ENCODE peak calls at places on chromosomes 1 and 21, in six cellular contexts. One of them, this sample, is unnamed. For H3K36me3, the result is how much of the 10 kb centered on the place peaks cover.

GRCh38 chr1:161324020-161324419 is 9.8 kb downstream of the SDHC start:
- DNase-seq in sigmoid colon: no peak
- DNase-seq in ovary: no peak
- DNase-seq in tibial nerve: no peak
- DNase-seq in K562: no peak
- DNase-seq in esophagus muscularis mucosa: no peak
- DNase-seq in this sample: no peak

GRCh38 chr1:183783342-183783741 is 21.6 kb upstream of the RGL1 start:
- DNase-seq in tibial nerve: no peak
- DNase-seq in esophagus muscularis mucosa: no peak
- DNase-seq in K562: no peak
- DNase-seq in ovary: no peak
- DNase-seq in sigmoid colon: no peak
- DNase-seq in this sample: no peak

GRCh38 chr1:37392051-37392450 is 82.3 kb upstream of the ZC3H12A start:
- DNase-seq in K562: no peak
- DNase-seq in sigmoid colon: no peak
- DNase-seq in ovary: no peak
- DNase-seq in esophagus muscularis mucosa: no peak
- DNase-seq in tibial nerve: no peak
- DNase-seq in this sample: no peak

GRCh38 chr21:27590271-27590670 is 623.4 kb upstream of the ADAMTS5 start:
- DNase-seq in tibial nerve: no peak
- DNase-seq in sigmoid colon: no peak
- DNase-seq in esophagus muscularis mucosa: no peak
- DNase-seq in ovary: no peak
- DNase-seq in K562: no peak
- DNase-seq in this sample: no peak

GRCh38 chr1:8283058-8283884 is 34.6 kb upstream of the SLC45A1 start:
- DNase-seq in tibial nerve: no peak
- DNase-seq in sigmoid colon: peak
- DNase-seq in K562: no peak
- DNase-seq in esophagus muscularis mucosa: no peak
- DNase-seq in ovary: no peak
- DNase-seq in this sample: no peak

GRCh38 chr1:52413410-52414104 is 9.2 kb downstream of the PRPF38A start:
- DNase-seq in tibial nerve: no peak
- DNase-seq in sigmoid colon: no peak
- DNase-seq in esophagus muscularis mucosa: no peak
- DNase-seq in K562: no peak
- DNase-seq in ovary: no peak
- DNase-seq in this sample: no peak

GRCh38 chr21:18987515-18988026 is 584.0 kb upstream of the TMPRSS15 start:
- DNase-seq in sigmoid colon: no peak
- DNase-seq in K562: no peak
- DNase-seq in tibial nerve: no peak
- DNase-seq in ovary: no peak
- DNase-seq in esophagus muscularis mucosa: no peak
- DNase-seq in this sample: no peak

GRCh38 chr1:2046225-2046917 is 3.8 kb upstream of the PRKCZ start:
- DNase-seq in K562: peak
- DNase-seq in tibial nerve: no peak
- DNase-seq in sigmoid colon: no peak
- DNase-seq in ovary: no peak
- DNase-seq in esophagus muscularis mucosa: no peak
- DNase-seq in this sample: no peak

GRCh38 chr1:210746024-210746423 is 387.9 kb downstream of the KCNH1 start:
- DNase-seq in ovary: no peak
- DNase-seq in K562: no peak
- DNase-seq in tibial nerve: no peak
- DNase-seq in sigmoid colon: no peak
- DNase-seq in esophagus muscularis mucosa: no peak
- DNase-seq in this sample: no peak

GRCh38 chr1:36091698-36092097 is 3.0 kb downstream of the ADPRS start:
- DNase-seq in sigmoid colon: peak
- DNase-seq in tibial nerve: no peak
- DNase-seq in K562: no peak
- DNase-seq in ovary: peak
- DNase-seq in esophagus muscularis mucosa: no peak
- DNase-seq in this sample: no peak

GRCh38 chr1:240293706-240294105 is 202.0 kb downstream of the FMN2 start:
- DNase-seq in sigmoid colon: no peak
- DNase-seq in esophagus muscularis mucosa: no peak
- DNase-seq in K562: no peak
- DNase-seq in tibial nerve: no peak
- DNase-seq in ovary: no peak
- DNase-seq in this sample: no peak

GRCh38 chr1:150280138-150280707 is 2.1 kb upstream of the CIART start:
- DNase-seq in tibial nerve: no peak
- DNase-seq in ovary: no peak
- DNase-seq in esophagus muscularis mucosa: no peak
- DNase-seq in K562: no peak
- DNase-seq in sigmoid colon: no peak
- DNase-seq in this sample: no peak

GRCh38 chr1:205961405-205961804 is 18.1 kb upstream of the SLC26A9 start:
- DNase-seq in esophagus muscularis mucosa: no peak
- DNase-seq in ovary: no peak
- DNase-seq in K562: no peak
- DNase-seq in tibial nerve: no peak
- DNase-seq in sigmoid colon: no peak
- DNase-seq in this sample: no peak

GRCh38 chr1:223411309-223411708 is 18.1 kb downstream of the CCDC185 start:
- DNase-seq in tibial nerve: no peak
- DNase-seq in ovary: no peak
- DNase-seq in esophagus muscularis mucosa: no peak
- DNase-seq in K562: no peak
- DNase-seq in sigmoid colon: no peak
- DNase-seq in this sample: no peak

GRCh38 chr1:222931018-222931417 is 116.2 kb downstream of the DISP1 start:
- DNase-seq in tibial nerve: no peak
- DNase-seq in ovary: no peak
- DNase-seq in esophagus muscularis mucosa: no peak
- DNase-seq in sigmoid colon: no peak
- DNase-seq in K562: no peak
- DNase-seq in this sample: no peak

GRCh38 chr1:222084996-222085395 is 343.1 kb upstream of the DUSP10 start:
- DNase-seq in sigmoid colon: no peak
- DNase-seq in esophagus muscularis mucosa: no peak
- DNase-seq in ovary: no peak
- DNase-seq in tibial nerve: no peak
- DNase-seq in K562: no peak
- DNase-seq in this sample: no peak

GRCh38 chr1:47697616-47698335 is 259.9 kb downstream of the FOXD2 start:
- DNase-seq in ovary: no peak
- DNase-seq in sigmoid colon: peak
- DNase-seq in K562: no peak
- DNase-seq in tibial nerve: no peak
- DNase-seq in esophagus muscularis mucosa: no peak
- DNase-seq in this sample: peak
- TF ChIP-seq EP300 in ovary: no peak
- TF ChIP-seq EP300 in sigmoid colon: no peak
- TF ChIP-seq EP300 in K562: no peak
- TF ChIP-seq EP300 in tibial nerve: no peak
- TF ChIP-seq EP300 in esophagus muscularis mucosa: no peak
- TF ChIP-seq EP300 in this sample: no peak

GRCh38 chr1:235831148-235831547 is 35.6 kb downstream of the LYST start:
- DNase-seq in sigmoid colon: no peak
- DNase-seq in ovary: no peak
- DNase-seq in tibial nerve: no peak
- DNase-seq in esophagus muscularis mucosa: no peak
- DNase-seq in K562: no peak
- DNase-seq in this sample: no peak

GRCh38 chr1:235838021-235838420 is 28.7 kb downstream of the LYST start:
- DNase-seq in ovary: no peak
- DNase-seq in tibial nerve: no peak
- DNase-seq in esophagus muscularis mucosa: no peak
- DNase-seq in sigmoid colon: no peak
- DNase-seq in K562: no peak
- DNase-seq in this sample: no peak

GRCh38 chr1:235832011-235832410 is 34.7 kb downstream of the LYST start:
- DNase-seq in tibial nerve: no peak
- DNase-seq in ovary: no peak
- DNase-seq in K562: no peak
- DNase-seq in sigmoid colon: no peak
- DNase-seq in esophagus muscularis mucosa: no peak
- DNase-seq in this sample: no peak

GRCh38 chr1:235834620-235835019 is 32.1 kb downstream of the LYST start:
- DNase-seq in tibial nerve: no peak
- DNase-seq in esophagus muscularis mucosa: no peak
- DNase-seq in K562: no peak
- DNase-seq in ovary: no peak
- DNase-seq in sigmoid colon: no peak
- DNase-seq in this sample: no peak

DNA sequence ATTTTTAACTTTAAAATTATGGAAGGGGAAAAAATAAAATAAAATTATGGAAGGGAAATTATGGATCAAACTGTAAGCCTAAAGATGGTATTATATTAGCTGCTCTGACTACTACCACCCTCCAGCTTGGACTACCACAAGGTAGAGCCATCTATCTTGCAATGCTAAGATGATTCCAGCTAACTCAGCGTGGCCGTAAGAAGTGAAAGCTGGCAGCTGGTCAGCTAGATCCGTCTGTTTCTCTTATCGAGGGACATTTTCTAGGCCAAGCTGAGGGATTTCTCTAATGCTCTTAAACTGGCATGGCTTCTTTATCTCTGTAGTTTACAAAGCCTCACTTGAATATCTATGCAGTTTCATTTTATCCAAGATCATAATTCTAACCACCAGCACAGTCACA is 31.5 kb downstream of the LYST start:
- DNase-seq in sigmoid colon: peak
- DNase-seq in esophagus muscularis mucosa: no peak
- DNase-seq in ovary: peak
- DNase-seq in K562: no peak
- DNase-seq in tibial nerve: no peak
- DNase-seq in this sample: no peak
- H3K4me3 ChIP-seq in sigmoid colon: peak
- H3K4me3 ChIP-seq in esophagus muscularis mucosa: peak
- H3K4me3 ChIP-seq in ovary: no peak
- H3K4me3 ChIP-seq in K562: no peak
- H3K4me3 ChIP-seq in tibial nerve: no peak
- H3K4me3 ChIP-seq in this sample: no peak

DNA sequence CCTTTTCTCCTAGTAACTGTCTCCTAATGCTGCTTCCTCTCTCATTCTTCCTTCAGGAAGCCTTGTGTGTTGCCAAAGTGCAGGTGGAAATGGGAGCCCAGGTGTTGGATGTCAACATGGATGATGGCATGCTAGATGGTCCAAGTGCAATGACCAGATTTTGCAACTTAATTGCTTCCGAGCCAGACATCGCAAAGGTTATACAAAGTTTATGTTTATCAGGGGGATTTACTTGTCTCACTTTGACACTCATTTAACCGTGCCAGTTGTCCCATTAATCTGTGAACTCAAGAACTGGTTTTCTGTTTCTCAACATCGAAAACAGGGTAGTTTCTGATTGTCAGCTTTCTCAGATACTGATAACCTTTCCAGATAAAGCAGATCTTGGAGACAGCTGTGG is 40.4 kb downstream of the MTR start:
- DNase-seq in sigmoid colon: no peak
- DNase-seq in tibial nerve: no peak
- DNase-seq in K562: no peak
- DNase-seq in ovary: no peak
- DNase-seq in esophagus muscularis mucosa: no peak
- DNase-seq in this sample: no peak
- H3K36me3 ChIP-seq in sigmoid colon: under half
- H3K36me3 ChIP-seq in tibial nerve: under half
- H3K36me3 ChIP-seq in K562: half or more
- H3K36me3 ChIP-seq in ovary: under half
- H3K36me3 ChIP-seq in esophagus muscularis mucosa: half or more
- H3K36me3 ChIP-seq in this sample: half or more

DNA sequence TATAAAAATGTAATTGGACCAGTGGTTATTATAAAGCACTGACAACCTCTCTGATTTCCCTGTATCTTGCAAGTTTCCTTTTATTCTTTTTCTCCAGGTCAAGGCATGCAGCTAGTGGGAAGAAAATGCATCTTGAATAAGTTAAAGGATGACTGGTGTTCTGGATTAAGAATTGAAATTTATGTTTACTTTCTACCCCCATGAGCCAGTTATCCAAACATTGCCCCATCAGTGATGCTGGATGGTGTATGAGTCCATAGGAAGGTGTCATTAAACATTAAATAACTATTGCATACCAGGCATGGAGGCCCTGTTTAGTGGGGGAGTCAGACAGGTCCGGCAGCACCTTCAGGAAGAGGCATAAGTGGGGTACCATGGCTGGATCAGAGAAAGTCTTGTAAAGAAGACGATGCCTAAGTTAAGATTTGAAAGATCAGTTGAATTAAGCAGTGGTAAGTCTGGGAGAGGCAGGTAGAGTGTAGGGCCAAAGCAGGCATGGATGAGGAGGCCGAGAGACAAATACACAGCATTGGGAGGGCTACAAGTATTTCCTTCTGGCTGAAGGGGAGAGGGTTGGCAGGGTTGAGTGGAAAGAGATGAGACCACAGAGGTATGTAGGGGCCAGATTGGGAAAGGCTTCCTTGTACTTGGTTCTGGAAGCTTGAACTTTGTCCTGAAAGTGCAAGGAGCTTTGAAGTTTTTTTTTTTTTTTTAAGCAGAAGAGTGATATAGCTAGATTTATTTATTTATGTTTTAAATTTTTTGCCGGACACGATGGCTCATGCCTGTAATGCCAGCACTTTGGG is 5.7 kb downstream of the SZRD1 start:
- DNase-seq in esophagus muscularis mucosa: no peak
- DNase-seq in ovary: no peak
- DNase-seq in sigmoid colon: no peak
- DNase-seq in tibial nerve: no peak
- DNase-seq in K562: no peak
- DNase-seq in this sample: no peak
- TF ChIP-seq EP300 in esophagus muscularis mucosa: no peak
- TF ChIP-seq EP300 in ovary: no peak
- TF ChIP-seq EP300 in sigmoid colon: no peak
- TF ChIP-seq EP300 in tibial nerve: no peak
- TF ChIP-seq EP300 in K562: no peak
- TF ChIP-seq EP300 in this sample: no peak